ENCODE peak calls at places on chromosomes 3 and 15, in five cellular contexts. W is nephron progenitor cell, I is NCI-H1417, Q is HFF-Myc, A is NCI-H2171 treated with DMSO at 0.1 percent for 48 hours. G is an unnamed sample.

GRCh38 chr3:108406661-108407206 is 103.7 kb downstream of the MYH15 start:
- DNase-seq in I (peak; percentile 75), A (peak; percentile 46), Q (peak; percentile 62), W (no peak), G (peak; percentile 18)

GRCh38 chr15:78671626-78672211 is 30.7 kb upstream of the CHRNB4 start:
- DNase-seq in A (peak; percentile 96), Q (no peak), I (peak; percentile 89), W (no peak), G (no peak)

GRCh38 chr3:183116051-183116614 is 16.8 kb upstream of the MCCC1 start:
- DNase-seq in I (peak; percentile 99), Q (no peak), A (peak; percentile 100), W (peak; percentile 72), G (peak; percentile 14)

GRCh38 chr3:196501316-196502064 is 2.1 kb downstream of the RNF168 start:
- DNase-seq in I (peak; percentile 23), Q (no peak), W (peak; percentile 18), A (peak; percentile 57), G (no peak)

GRCh38 chr3:128559486-128560225 is 66.7 kb upstream of the GATA2 start:
- DNase-seq in A (peak; percentile 62), I (peak; percentile 58), Q (no peak), W (no peak), G (no peak)

GRCh38 chr3:140599009-140599408 is 78.9 kb upstream of the TRIM42 start:
- DNase-seq in A (no peak), I (no peak), Q (no peak), W (no peak), G (no peak)

GRCh38 chr15:80689716-80690115 is 5.4 kb upstream of the ABHD17C start:
- DNase-seq in Q (no peak), I (no peak), A (no peak), W (no peak), G (no peak)

GRCh38 chr3:179452166-179452544 is 885 bp upstream of the GNB4 start:
- DNase-seq in Q (no peak), A (no peak), W (no peak), I (peak; percentile 42), G (no peak)

GRCh38 chr15:62624541-62625399 is 417.8 kb upstream of the TPM1 start:
- DNase-seq in I (no peak), A (no peak), W (no peak), Q (peak; percentile 56), G (no peak)

GRCh38 chr3:58222161-58222724 is 11.5 kb upstream of the DNASE1L3 start:
- DNase-seq in I (no peak), Q (no peak), W (no peak), A (no peak), G (no peak)

GRCh38 chr15:31489281-31489680 is 162.6 kb downstream of the KLF13 start:
- DNase-seq in W (no peak), Q (no peak), A (no peak), I (no peak), G (no peak)

GRCh38 chr3:63954182-63954581 is 42.0 kb upstream of the SCAANT1 start:
- DNase-seq in I (no peak), W (no peak), Q (no peak), A (no peak), G (no peak)

GRCh38 chr15:90660195-90660995 is 56.8 kb upstream of the BLM start:
- DNase-seq in W (no peak), A (no peak), I (no peak), Q (no peak), G (peak; percentile 30)

GRCh38 chr15:49492834-49493233 is 69.8 kb downstream of the FGF7 start:
- DNase-seq in A (no peak), Q (no peak), I (no peak), W (no peak), G (no peak)

GRCh38 chr3:112020653-112021052 is 13.9 kb upstream of the TMPRSS7 start:
- DNase-seq in A (no peak), I (no peak), W (no peak), Q (no peak), G (no peak)

GRCh38 chr15:75696303-75696657 is 16.4 kb downstream of the CSPG4 start:
- DNase-seq in I (no peak), Q (no peak), A (no peak), W (no peak), G (no peak)

GRCh38 chr3:73674280-73674679 is 49.5 kb upstream of the PDZRN3 start:
- DNase-seq in Q (no peak), I (peak; percentile 14), A (no peak), W (no peak), G (no peak)

GRCh38 chr3:82707035-82707434 is 945.6 kb upstream of the GBE1 start:
- DNase-seq in W (peak; percentile 6), A (no peak), Q (no peak), I (peak; percentile 2), G (no peak)

G was measured in naive thymus-derived CD4-positive, alpha-beta T cell.